ENCODE peak calls at places on chromosomes 16 and 17, in seven cellular contexts. One of them, this sample, is unnamed.

GRCh38 chr16:56351481-56351880 is 73.9 kb downstream of the AMFR start:
- DNase-seq in T-helper 2 cell: no peak
- DNase-seq in islet precursor cell: no peak
- DNase-seq in DMS153: no peak
- DNase-seq in HEK293T: no peak
- DNase-seq in T-helper 1 cell: no peak
- DNase-seq in fibroblast of pulmonary artery: no peak
- DNase-seq in this sample: no peak

GRCh38 chr16:28182183-28182582 is 29.6 kb downstream of the XPO6 start:
- DNase-seq in islet precursor cell: no peak
- DNase-seq in T-helper 2 cell: no peak
- DNase-seq in fibroblast of pulmonary artery: no peak
- DNase-seq in HEK293T: no peak
- DNase-seq in T-helper 1 cell: no peak
- DNase-seq in DMS153: no peak
- DNase-seq in this sample: no peak

GRCh38 chr16:70685938-70686375 is at the start of gene MTSS2:
- DNase-seq in T-helper 2 cell: no peak
- DNase-seq in DMS153: peak; percentile 68
- DNase-seq in T-helper 1 cell: no peak
- DNase-seq in islet precursor cell: peak; percentile 94
- DNase-seq in fibroblast of pulmonary artery: peak; percentile 83
- DNase-seq in HEK293T: peak; percentile 93
- DNase-seq in this sample: peak; percentile 93

GRCh38 chr16:50741225-50741807 is 570 bp upstream of the CYLD start:
- DNase-seq in islet precursor cell: no peak
- DNase-seq in HEK293T: no peak
- DNase-seq in fibroblast of pulmonary artery: no peak
- DNase-seq in T-helper 2 cell: no peak
- DNase-seq in T-helper 1 cell: no peak
- DNase-seq in DMS153: no peak
- DNase-seq in this sample: no peak

GRCh38 chr17:17645961-17646360 is 35.3 kb upstream of the RAI1 start:
- DNase-seq in islet precursor cell: no peak
- DNase-seq in DMS153: no peak
- DNase-seq in HEK293T: no peak
- DNase-seq in fibroblast of pulmonary artery: peak; percentile 19
- DNase-seq in T-helper 1 cell: no peak
- DNase-seq in T-helper 2 cell: no peak
- DNase-seq in this sample: no peak

GRCh38 chr17:40284085-40284713 is 3.5 kb upstream of the CDC6 start:
- DNase-seq in islet precursor cell: no peak
- DNase-seq in T-helper 1 cell: no peak
- DNase-seq in fibroblast of pulmonary artery: peak; percentile 63
- DNase-seq in T-helper 2 cell: no peak
- DNase-seq in HEK293T: no peak
- DNase-seq in DMS153: no peak
- DNase-seq in this sample: no peak

GRCh38 chr16:87145181-87146176 is 171.7 kb downstream of the C16orf95 start:
- DNase-seq in T-helper 2 cell: no peak
- DNase-seq in HEK293T: no peak
- DNase-seq in islet precursor cell: no peak
- DNase-seq in fibroblast of pulmonary artery: peak; percentile 54
- DNase-seq in T-helper 1 cell: no peak
- DNase-seq in DMS153: no peak
- DNase-seq in this sample: no peak

GRCh38 chr17:77473615-77474226 is 333.0 kb downstream of the SEC14L1 start:
- DNase-seq in DMS153: no peak
- DNase-seq in islet precursor cell: no peak
- DNase-seq in T-helper 1 cell: no peak
- DNase-seq in HEK293T: no peak
- DNase-seq in T-helper 2 cell: no peak
- DNase-seq in fibroblast of pulmonary artery: no peak
- DNase-seq in this sample: no peak

GRCh38 chr16:84156342-84156784 is 11.3 kb downstream of the DNAAF1 start:
- DNase-seq in fibroblast of pulmonary artery: no peak
- DNase-seq in islet precursor cell: no peak
- DNase-seq in HEK293T: no peak
- DNase-seq in T-helper 2 cell: no peak
- DNase-seq in T-helper 1 cell: no peak
- DNase-seq in DMS153: peak; percentile 11
- DNase-seq in this sample: no peak

GRCh38 chr16:49336581-49336980 is 37.0 kb upstream of the C16orf78 start:
- DNase-seq in fibroblast of pulmonary artery: no peak
- DNase-seq in DMS153: no peak
- DNase-seq in T-helper 1 cell: no peak
- DNase-seq in T-helper 2 cell: no peak
- DNase-seq in HEK293T: no peak
- DNase-seq in islet precursor cell: peak; percentile 24
- DNase-seq in this sample: no peak

GRCh38 chr16:54651851-54652770 is 278.6 kb upstream of the IRX5 start:
- DNase-seq in DMS153: no peak
- DNase-seq in T-helper 1 cell: no peak
- DNase-seq in fibroblast of pulmonary artery: peak; percentile 7
- DNase-seq in HEK293T: no peak
- DNase-seq in T-helper 2 cell: no peak
- DNase-seq in islet precursor cell: no peak
- DNase-seq in this sample: no peak

GRCh38 chr17:49991409-49991808 is 3.6 kb downstream of the DLX3 start:
- DNase-seq in fibroblast of pulmonary artery: no peak
- DNase-seq in T-helper 1 cell: no peak
- DNase-seq in T-helper 2 cell: no peak
- DNase-seq in DMS153: no peak
- DNase-seq in HEK293T: no peak
- DNase-seq in islet precursor cell: peak; percentile 45
- DNase-seq in this sample: peak; percentile 44

GRCh38 chr16:14528306-14528948 is 101.6 kb downstream of the PARN start:
- DNase-seq in HEK293T: no peak
- DNase-seq in T-helper 1 cell: no peak
- DNase-seq in DMS153: no peak
- DNase-seq in islet precursor cell: no peak
- DNase-seq in fibroblast of pulmonary artery: no peak
- DNase-seq in T-helper 2 cell: no peak
- DNase-seq in this sample: no peak

GRCh38 chr16:87360862-87361610 is 22.5 kb downstream of the FBXO31 start:
- DNase-seq in HEK293T: no peak
- DNase-seq in fibroblast of pulmonary artery: no peak
- DNase-seq in DMS153: no peak
- DNase-seq in T-helper 1 cell: no peak
- DNase-seq in T-helper 2 cell: no peak
- DNase-seq in islet precursor cell: no peak
- DNase-seq in this sample: no peak

GRCh38 chr17:36731091-36731490 is 129.7 kb downstream of the MRM1 start:
- DNase-seq in HEK293T: no peak
- DNase-seq in T-helper 1 cell: no peak
- DNase-seq in T-helper 2 cell: no peak
- DNase-seq in DMS153: peak; percentile 90
- DNase-seq in islet precursor cell: no peak
- DNase-seq in fibroblast of pulmonary artery: no peak
- DNase-seq in this sample: no peak

GRCh38 chr16:59210955-59211541 is 476.9 kb upstream of the GOT2 start:
- DNase-seq in T-helper 2 cell: no peak
- DNase-seq in fibroblast of pulmonary artery: peak; percentile 53
- DNase-seq in DMS153: no peak
- DNase-seq in HEK293T: no peak
- DNase-seq in T-helper 1 cell: no peak
- DNase-seq in islet precursor cell: peak; percentile 93
- DNase-seq in this sample: peak; percentile 82

GRCh38 chr16:27526169-27526568 is 23.5 kb downstream of the GTF3C1 start:
- DNase-seq in DMS153: no peak
- DNase-seq in fibroblast of pulmonary artery: no peak
- DNase-seq in HEK293T: no peak
- DNase-seq in T-helper 1 cell: no peak
- DNase-seq in T-helper 2 cell: no peak
- DNase-seq in islet precursor cell: no peak
- DNase-seq in this sample: no peak

GRCh38 chr16:30186444-30186781 is 3.0 kb downstream of the CORO1A start:
- DNase-seq in islet precursor cell: no peak
- DNase-seq in fibroblast of pulmonary artery: no peak
- DNase-seq in T-helper 1 cell: no peak
- DNase-seq in T-helper 2 cell: no peak
- DNase-seq in HEK293T: no peak
- DNase-seq in DMS153: no peak
- DNase-seq in this sample: no peak

GRCh38 chr16:1097800-1098199 is 1.8 kb upstream of the C1QTNF8 start:
- DNase-seq in fibroblast of pulmonary artery: no peak
- DNase-seq in HEK293T: no peak
- DNase-seq in islet precursor cell: no peak
- DNase-seq in DMS153: no peak
- DNase-seq in T-helper 2 cell: no peak
- DNase-seq in T-helper 1 cell: no peak
- DNase-seq in this sample: no peak

GRCh38 chr17:75345514-75346167 is 56.4 kb upstream of the SLC25A19 start:
- DNase-seq in DMS153: no peak
- DNase-seq in islet precursor cell: no peak
- DNase-seq in T-helper 2 cell: peak; percentile 14
- DNase-seq in HEK293T: no peak
- DNase-seq in fibroblast of pulmonary artery: no peak
- DNase-seq in T-helper 1 cell: no peak
- DNase-seq in this sample: peak; percentile 86

GRCh38 chr17:66775881-66776400 is 59.0 kb upstream of the CACNG5 start:
- DNase-seq in HEK293T: no peak
- DNase-seq in T-helper 1 cell: no peak
- DNase-seq in islet precursor cell: peak; percentile 89
- DNase-seq in T-helper 2 cell: no peak
- DNase-seq in DMS153: no peak
- DNase-seq in fibroblast of pulmonary artery: no peak
- DNase-seq in this sample: peak; percentile 57